ENCODE peak calls at places on chromosomes 11 and 22, in six cellular contexts. K, B, O, N, R and S are unnamed samples.

GRCh38 chr11:67470337-67471002 is 1.4 kb upstream of the TMEM134 start:
- DNase-seq in K (no peak), N (no peak), B (no peak), O (no peak), R (no peak), S (no peak)

GRCh38 chr11:123061403-123062157 is at the start of gene HSPA8:
- DNase-seq in B (peak; percentile 75), O (peak; percentile 60), N (no peak), R (peak; percentile 46), K (no peak), S (no peak)

GRCh38 chr22:48740731-48741405 is 1086.8 kb downstream of the BRD1 start:
- DNase-seq in O (peak; percentile 17), N (peak; percentile 24), B (no peak), R (no peak), K (no peak), S (no peak)

GRCh38 chr11:69312418-69313399 is 18.8 kb downstream of the MYEOV start:
- DNase-seq in N (no peak), K (no peak), B (no peak), O (no peak), R (peak; percentile 61), S (no peak)

GRCh38 chr11:105144887-105145286 is 5.3 kb upstream of the CARD18 start:
- DNase-seq in O (no peak), B (no peak), N (no peak), R (peak; percentile 36), K (peak; percentile 13), S (peak; percentile 6)

GRCh38 chr11:64278576-64279190 is 5.8 kb downstream of the BAD start:
- DNase-seq in B (no peak), O (no peak), R (no peak), K (no peak), N (no peak), S (no peak)

GRCh38 chr11:17770048-17770652 is 35.6 kb downstream of the KCNC1 start:
- DNase-seq in K (no peak), R (no peak), B (peak; percentile 87), O (peak; percentile 50), N (no peak), S (no peak)

GRCh38 chr11:83070044-83070877 is 1.4 kb downstream of the RAB30 start:
- DNase-seq in O (no peak), N (no peak), R (peak; percentile 72), K (no peak), B (no peak), S (no peak)

GRCh38 chr22:35984776-35985175 is 43.8 kb downstream of the RBFOX2 start:
- DNase-seq in B (no peak), K (no peak), N (no peak), R (no peak), O (no peak), S (no peak)

GRCh38 chr11:11510939-11511338 is 110.9 kb downstream of the GALNT18 start:
- DNase-seq in K (no peak), N (no peak), R (no peak), O (no peak), B (peak; percentile 37), S (no peak)

DNA sequence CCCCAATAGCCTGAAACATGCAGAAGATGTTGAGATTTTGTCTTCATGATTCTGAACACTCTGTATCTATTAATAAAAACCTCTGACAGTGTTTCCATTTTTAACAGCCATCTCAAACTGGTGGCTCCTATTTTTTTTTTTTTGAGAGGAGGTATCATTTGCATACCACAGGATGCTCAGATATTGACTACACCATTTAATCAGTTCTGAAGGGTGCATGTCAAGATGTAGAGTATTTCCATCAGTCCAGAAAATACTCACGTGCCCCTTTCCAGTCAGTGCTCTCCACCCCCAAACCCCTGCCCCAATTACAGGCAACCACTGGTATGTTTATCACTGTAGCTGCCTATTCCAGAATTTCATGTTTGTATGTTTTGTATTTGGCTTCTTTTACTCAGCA is 85.3 kb upstream of the SORL1-AS1 start:
- DNase-seq in K (no peak), N (no peak), B (no peak), R (no peak), O (no peak), S (no peak)
- H3K36me3 ChIP-seq in K (no peaks in the 10 kb centered on the region), N (peaks cover 14% of the 10 kb centered on the region), B (no peaks in the 10 kb centered on the region), R (no peaks in the 10 kb centered on the region), O (no peaks in the 10 kb centered on the region), S (no peaks in the 10 kb centered on the region)

DNA sequence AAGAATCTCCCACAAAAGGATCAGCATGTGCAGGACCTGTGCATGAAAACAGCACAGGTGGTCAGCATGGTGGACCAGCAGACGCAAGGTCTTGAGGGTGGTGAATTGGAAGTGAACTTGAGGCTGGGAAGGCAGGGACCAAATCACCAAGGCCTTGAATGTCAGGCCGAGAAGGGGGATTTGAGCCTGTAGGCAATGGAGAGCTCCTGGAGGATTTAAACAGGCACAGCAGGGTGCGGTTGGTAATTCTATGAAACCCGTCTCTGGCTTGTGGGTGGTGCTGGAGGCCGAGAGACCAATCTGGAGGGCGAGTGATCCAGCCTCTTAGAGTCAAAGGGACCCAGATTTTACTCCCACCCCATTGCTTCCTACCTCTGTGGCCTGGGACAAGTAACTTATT is 2.4 kb downstream of the TSKU start:
- DNase-seq in N (no peak), B (no peak), R (no peak), O (no peak), K (no peak), S (no peak)
- TF ChIP-seq POLR2AphosphoS5 in N (no peak), B (peak; percentile 26), R (no peak), O (no peak), K (no peak), S (no peak)

DNA sequence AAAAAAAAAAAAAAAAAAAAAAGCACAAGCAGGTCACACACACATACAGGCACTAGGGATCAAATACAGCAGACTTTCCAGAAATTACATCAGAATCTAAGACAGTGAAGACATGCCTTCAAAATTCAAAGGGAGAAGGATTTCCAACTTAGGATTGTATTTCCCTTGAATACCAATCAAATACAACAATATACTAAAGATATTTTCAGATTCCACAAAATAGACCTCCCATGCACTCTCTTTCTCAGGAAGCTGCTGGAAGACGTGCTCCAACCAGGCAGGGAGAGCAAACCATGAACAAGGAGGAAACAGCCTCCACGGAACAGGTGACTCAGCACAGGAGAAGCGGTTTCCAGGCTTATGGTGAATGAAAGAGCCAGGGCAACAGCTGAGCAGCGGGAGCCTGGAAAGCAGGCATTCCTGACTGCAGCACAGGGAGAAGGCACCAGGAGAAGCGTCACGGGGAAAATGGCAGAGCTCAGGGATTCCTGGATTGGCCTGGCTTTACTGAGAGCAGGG is 32.0 kb downstream of the TMEM184B start:
- DNase-seq in R (peak; percentile 94), N (peak; percentile 72), B (peak; percentile 59), O (peak; percentile 71), K (peak; percentile 69), S (no peak)
- H3K27ac ChIP-seq in R (peak overlapping the region; percentile 74), N (peak overlapping the region; percentile 52), B (peak overlapping the region; percentile 42), O (peak overlapping the region; percentile 82), K (peak overlapping the region; percentile 45), S (peak overlapping the region; percentile 89)

GRCh38 chr22:41358927-41359326 is 22.8 kb upstream of the TEF start:
- DNase-seq in O (no peak), R (no peak), B (no peak), K (no peak), N (no peak), S (no peak)
- H3K36me3 ChIP-seq in O (peaks cover 38% of the 10 kb centered on the region), R (peaks cover 42% of the 10 kb centered on the region), B (peaks cover 27% of the 10 kb centered on the region), K (peaks cover 7% of the 10 kb centered on the region), N (peaks cover 13% of the 10 kb centered on the region), S (peaks cover 16% of the 10 kb centered on the region)

GRCh38 chr22:28442951-28443876 is 236.4 kb downstream of the TTC28 start:
- DNase-seq in K (no peak), N (peak; percentile 54), R (peak; percentile 80), B (peak; percentile 68), O (peak; percentile 62), S (no peak)
- TF ChIP-seq POLR2AphosphoS5 in K (no peak), N (peak; percentile 60), R (no peak), B (peak; percentile 85), O (peak; percentile 77), S (peak; percentile 49)

GRCh38 chr22:38599466-38599865 is 29.5 kb upstream of the DMC1 start:
- DNase-seq in B (no peak), R (no peak), O (no peak), K (no peak), N (no peak), S (no peak)
- H3K27ac ChIP-seq in B (no peak overlapping the region), R (no peak overlapping the region), O (no peak overlapping the region), K (no peak overlapping the region), N (no peak overlapping the region), S (no peak overlapping the region)

GRCh38 chr11:108269583-108269982 is 46.7 kb downstream of the ATM start:
- DNase-seq in O (no peak), R (no peak), B (no peak), K (no peak), N (no peak), S (no peak)
- H3K36me3 ChIP-seq in O (peaks cover 10% of the 10 kb centered on the region), R (no peaks in the 10 kb centered on the region), B (peaks cover 24% of the 10 kb centered on the region), K (peaks cover 16% of the 10 kb centered on the region), N (peaks cover 27% of the 10 kb centered on the region), S (peaks cover 12% of the 10 kb centered on the region)

DNA sequence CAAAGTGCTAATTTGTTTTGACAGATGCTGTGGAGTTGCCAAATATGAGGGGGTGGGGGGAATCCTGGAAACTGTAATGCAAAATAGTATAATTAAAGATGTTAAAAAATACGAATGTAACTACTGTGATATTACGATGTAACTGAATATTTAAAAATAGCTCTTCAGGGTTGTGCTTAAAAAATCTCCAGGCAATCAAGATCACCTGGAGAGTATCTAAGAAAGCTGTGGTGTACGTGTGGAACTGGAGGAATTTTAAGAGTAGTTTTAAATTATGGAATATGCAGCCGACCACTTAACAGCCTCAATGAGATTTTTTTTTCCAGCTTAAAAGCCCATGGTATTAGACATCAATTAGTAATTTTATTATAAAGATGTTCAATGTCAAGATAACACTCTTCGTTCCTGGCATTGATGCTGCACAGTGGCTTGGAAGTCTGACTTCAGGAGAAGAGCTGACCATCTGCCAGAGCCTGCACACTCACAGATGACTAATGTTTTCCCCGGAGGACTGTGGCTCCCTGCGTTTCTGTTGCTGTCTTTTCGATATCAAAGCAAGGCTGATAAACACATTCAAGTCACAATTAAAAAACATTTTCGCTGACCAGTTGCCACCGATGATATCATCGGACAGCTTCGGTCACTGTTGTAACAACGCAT is 122.0 kb upstream of the RCN1 start:
- DNase-seq in R (no peak), O (no peak), K (no peak), N (no peak), B (no peak), S (no peak)
- TF ChIP-seq POLR2AphosphoS5 in R (no peak), O (no peak), K (no peak), N (no peak), B (no peak), S (no peak)

GRCh38 chr11:27008811-27009535 is 15.1 kb downstream of the FIBIN start:
- DNase-seq in R (no peak), O (no peak), B (no peak), K (no peak), N (no peak), S (no peak)

GRCh38 chr11:27012254-27012921 is 18.5 kb downstream of the FIBIN start:
- DNase-seq in O (no peak), K (no peak), N (no peak), B (peak; percentile 14), R (peak; percentile 72), S (no peak)

GRCh38 chr11:27013741-27014415 is 20.0 kb downstream of the FIBIN start:
- DNase-seq in O (no peak), R (no peak), K (no peak), B (no peak), N (no peak), S (no peak)

GRCh38 chr11:27011560-27012253 is 17.8 kb downstream of the FIBIN start:
- DNase-seq in R (no peak), O (no peak), K (no peak), B (no peak), N (no peak), S (no peak)
- H3K27ac ChIP-seq in R (no peak overlapping the region), O (no peak overlapping the region), K (no peak overlapping the region), B (peak overlapping the region; percentile 17), N (no peak overlapping the region), S (no peak overlapping the region)